ENCODE peak calls at places on chromosomes 1 and 21, in seven cellular contexts. N, I, T, R, P, H and U are unnamed samples.

GRCh38 chr1:47333578-47333921 is at the start of gene CMPK1:
- DNase-seq in R (peak), H (peak), N (peak), I (peak), P (peak), T (peak), U (peak)

GRCh38 chr1:19091539-19091938 is 118.5 kb downstream of the UBR4 start:
- DNase-seq in P (no peak), N (no peak), R (no peak), H (no peak), I (no peak), T (no peak), U (no peak)

GRCh38 chr1:228037401-228038386 is 30.9 kb downstream of the WNT3A start:
- DNase-seq in N (no peak), R (no peak), P (peak), T (peak), I (peak), H (peak), U (no peak)

GRCh38 chr1:48039088-48040049 is 42.2 kb upstream of the TRABD2B start:
- DNase-seq in I (peak), P (no peak), R (no peak), H (peak), N (no peak), T (no peak), U (no peak)

GRCh38 chr21:46150073-46150472 is 5.3 kb downstream of the FTCD start:
- DNase-seq in N (peak), I (no peak), P (no peak), H (no peak), R (no peak), T (peak), U (no peak)

GRCh38 chr21:46052703-46053651 is 44.9 kb upstream of the COL6A2 start:
- DNase-seq in T (no peak), P (no peak), N (no peak), I (no peak), H (peak), R (no peak), U (peak)

GRCh38 chr21:17612565-17613241 is at the start of gene BTG3:
- DNase-seq in I (peak), P (peak), R (peak), T (peak), H (peak), N (peak), U (peak)

GRCh38 chr1:17735791-17736190 is 19.3 kb upstream of the ACTL8 start:
- DNase-seq in N (no peak), I (no peak), R (no peak), H (no peak), T (no peak), P (no peak), U (no peak)

GRCh38 chr1:41586230-41586629 is 101.7 kb upstream of the EDN2 start:
- DNase-seq in T (no peak), N (no peak), H (no peak), P (no peak), I (no peak), R (no peak), U (no peak)

GRCh38 chr21:44653123-44653522 is 1.3 kb downstream of the KRTAP12-4 start:
- DNase-seq in H (no peak), T (no peak), I (no peak), P (no peak), R (no peak), N (no peak), U (no peak)

GRCh38 chr1:245997471-245998258 is 509.4 kb downstream of the SMYD3 start:
- DNase-seq in P (peak), R (no peak), T (no peak), I (peak), N (no peak), H (peak), U (peak)

GRCh38 chr1:91842563-91842962 is 43.4 kb downstream of the TGFBR3 start:
- DNase-seq in T (no peak), R (no peak), P (no peak), I (no peak), N (no peak), H (no peak), U (no peak)

GRCh38 chr1:91847851-91848250 is 38.1 kb downstream of the TGFBR3 start:
- DNase-seq in T (no peak), P (no peak), H (no peak), I (no peak), N (no peak), R (no peak), U (no peak)

GRCh38 chr1:91846007-91846620 is 39.8 kb downstream of the TGFBR3 start:
- DNase-seq in P (peak), T (no peak), H (peak), R (peak), N (peak), I (no peak), U (peak)

GRCh38 chr1:91843843-91844242 is 42.1 kb downstream of the TGFBR3 start:
- DNase-seq in P (no peak), N (no peak), I (no peak), T (no peak), R (no peak), H (no peak), U (no peak)

GRCh38 chr1:91844862-91845528 is 41.0 kb downstream of the TGFBR3 start:
- DNase-seq in H (peak), N (peak), I (peak), R (no peak), P (no peak), T (no peak), U (peak)
- TF ChIP-seq CTCF in H (no peak), N (no peak), I (no peak), R (no peak), P (no peak), T (no peak), U (no peak)

DNA sequence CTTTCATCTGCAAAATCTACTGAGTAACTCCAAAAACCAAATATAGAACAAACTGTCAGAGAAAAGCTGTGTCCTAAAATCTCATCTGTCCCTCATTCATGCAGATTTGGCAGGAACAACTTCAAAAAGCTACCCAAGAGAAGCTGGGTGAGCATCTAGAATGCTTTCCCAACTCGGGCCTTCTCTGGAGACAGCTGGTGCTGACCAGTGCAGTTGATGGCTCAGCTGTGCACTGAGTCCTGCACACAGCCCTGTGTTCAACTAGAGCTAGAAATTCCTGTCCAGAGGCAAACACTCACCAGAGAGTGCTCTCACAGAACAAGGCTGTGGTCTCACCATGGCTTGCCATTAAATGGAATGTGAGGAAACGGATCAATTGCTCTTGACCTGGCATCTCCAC is 202.8 kb downstream of the ASTN1 start:
- DNase-seq in N (no peak), T (no peak), R (no peak), H (no peak), I (no peak), P (no peak), U (no peak)
- TF ChIP-seq CTCF in N (no peak), T (no peak), R (no peak), H (no peak), I (no peak), P (no peak), U (no peak)

GRCh38 chr1:182786223-182787001 is 3.2 kb upstream of the NPL start:
- DNase-seq in H (peak), R (peak), N (peak), T (peak), I (peak), P (peak), U (peak)
- TF ChIP-seq CTCF in H (peak), R (peak), N (no peak), T (peak), I (peak), P (peak), U (peak)

GRCh38 chr21:43370888-43371570 is 55.9 kb downstream of the SIK1 start:
- DNase-seq in T (no peak), I (peak), H (peak), N (no peak), R (no peak), P (no peak), U (no peak)

GRCh38 chr21:43368685-43369084 is 58.2 kb downstream of the SIK1 start:
- DNase-seq in N (peak), H (no peak), R (no peak), I (no peak), P (no peak), T (no peak), U (no peak)

GRCh38 chr21:43369124-43369523 is 57.8 kb downstream of the SIK1 start:
- DNase-seq in N (peak), T (no peak), H (peak), I (no peak), P (no peak), R (no peak), U (no peak)

GRCh38 chr21:43370091-43370658 is 56.8 kb downstream of the SIK1 start:
- DNase-seq in I (peak), N (peak), P (no peak), H (peak), T (no peak), R (no peak), U (no peak)

DNA sequence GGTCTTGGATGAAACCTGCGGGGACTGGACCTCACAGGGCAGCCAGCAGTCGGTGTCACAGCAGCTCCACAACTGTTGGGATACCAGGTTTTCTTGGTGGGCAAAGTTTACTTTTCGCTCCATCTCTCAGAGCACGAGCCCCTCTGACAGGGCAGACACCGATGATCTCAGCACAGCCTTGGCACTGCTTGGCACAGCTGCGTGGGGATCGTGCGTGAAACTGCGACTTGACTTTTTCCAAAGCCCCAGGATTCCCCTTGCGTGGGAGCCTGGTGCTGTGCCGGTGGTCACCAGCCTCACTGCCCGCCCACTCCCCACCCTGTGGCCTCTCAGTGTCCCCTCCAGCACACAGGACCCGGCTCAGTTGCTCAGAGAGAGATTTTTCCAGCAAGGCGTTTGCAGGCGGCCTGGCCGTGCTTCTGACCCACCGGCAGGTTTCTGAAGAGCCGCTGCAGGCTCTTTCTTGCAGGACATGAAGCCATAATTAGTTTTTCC is 57.3 kb downstream of the SIK1 start:
- DNase-seq in P (no peak), H (no peak), R (no peak), I (no peak), T (no peak), N (peak), U (no peak)
- TF ChIP-seq CTCF in P (no peak), H (no peak), R (no peak), I (no peak), T (no peak), N (no peak), U (no peak)

GRCh38 chr1:114716304-114717158 is at the start of gene NRAS:
- DNase-seq in N (peak), H (peak), P (peak), I (peak), R (peak), T (peak), U (peak)

GRCh38 chr1:114710360-114710759 is 6.2 kb downstream of the NRAS start:
- DNase-seq in R (no peak), N (no peak), T (no peak), H (no peak), P (no peak), I (no peak), U (no peak)

GRCh38 chr1:114715952-114716303 is 643 bp downstream of the NRAS start:
- DNase-seq in T (no peak), P (no peak), R (no peak), I (peak), N (no peak), H (no peak), U (no peak)

GRCh38 chr1:114707604-114708003 is 9.0 kb downstream of the NRAS start:
- DNase-seq in H (no peak), N (no peak), T (no peak), P (no peak), R (no peak), I (no peak), U (no peak)

DNA sequence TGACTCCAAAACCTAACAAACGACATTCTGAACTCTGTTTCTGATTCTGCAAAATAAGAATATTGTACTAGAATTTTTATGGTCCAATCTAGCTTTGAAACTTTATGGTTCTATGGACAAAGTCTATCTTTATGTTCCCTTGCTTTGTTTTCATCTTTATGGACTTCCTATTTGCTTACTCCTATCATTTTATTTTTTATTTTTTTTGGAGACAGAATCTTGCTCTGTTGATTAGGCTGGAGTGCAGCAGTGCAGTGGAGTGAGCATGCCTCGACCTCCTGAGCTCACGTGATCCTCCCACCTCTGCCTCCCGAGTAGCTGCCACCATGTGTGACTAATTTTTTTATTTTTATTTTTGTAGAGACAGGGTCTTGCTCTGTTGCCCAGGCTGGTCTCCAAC is 3.6 kb downstream of the NRAS start:
- DNase-seq in R (peak), N (no peak), H (no peak), I (no peak), T (no peak), P (no peak), U (no peak)
- TF ChIP-seq CTCF in R (no peak), N (no peak), H (no peak), I (no peak), T (no peak), P (no peak), U (no peak)

DNA sequence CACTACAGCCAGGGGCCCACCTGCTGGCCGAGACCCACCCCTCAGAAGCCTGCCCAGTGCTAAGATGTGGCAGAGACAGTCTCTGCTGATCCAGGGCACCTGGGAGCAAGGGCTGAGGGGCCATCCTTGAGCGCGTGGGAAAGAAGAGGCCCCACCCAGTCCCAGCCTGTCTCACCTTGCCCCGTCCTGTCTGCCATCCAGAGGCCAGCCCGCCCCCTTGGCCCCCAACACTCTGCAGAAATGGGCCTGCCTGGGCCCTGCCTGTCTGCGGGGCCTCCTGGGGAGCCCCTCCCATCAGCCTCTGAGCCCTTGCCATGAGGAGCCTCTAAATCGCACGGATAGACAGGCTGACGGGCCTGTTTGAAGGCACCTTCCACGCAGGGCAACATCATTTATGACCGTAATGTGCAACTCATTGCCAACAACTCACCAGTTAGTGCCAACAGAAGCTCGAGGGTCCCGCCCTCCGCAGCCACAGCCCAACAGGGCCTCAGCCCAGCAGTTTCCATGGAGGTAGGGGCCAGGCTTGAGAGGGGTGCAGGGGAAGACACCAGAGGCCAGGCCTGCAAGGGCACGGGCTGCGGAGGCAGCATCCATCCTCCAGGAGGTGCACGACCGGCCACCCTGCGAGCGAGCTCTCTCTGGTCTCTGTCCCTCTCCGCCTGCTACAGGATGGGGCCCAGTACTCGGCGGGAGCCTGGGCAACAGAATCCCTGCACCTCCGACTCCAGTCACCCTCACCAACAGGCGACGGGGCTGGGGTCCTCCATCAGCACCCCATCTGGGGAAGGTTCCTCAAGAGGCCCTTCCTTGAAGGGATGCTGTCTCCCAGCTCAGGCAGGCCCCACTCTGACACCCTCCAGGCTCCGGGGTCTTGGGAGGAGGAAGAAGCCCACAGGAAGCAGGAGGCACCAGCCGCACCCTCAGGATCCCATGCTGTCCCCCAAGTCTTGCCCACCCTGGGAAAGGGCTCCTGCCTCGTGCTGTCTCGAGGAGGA is 78.0 kb downstream of the MEGF6 start:
- DNase-seq in I (no peak), N (no peak), T (no peak), R (no peak), P (no peak), H (no peak), U (no peak)
- TF ChIP-seq CTCF in I (peak), N (no peak), T (no peak), R (no peak), P (no peak), H (no peak), U (no peak)

GRCh38 chr21:14762734-14763694 is 216.9 kb upstream of the SAMSN1 start:
- DNase-seq in T (no peak), N (no peak), I (no peak), H (no peak), R (no peak), P (no peak), U (no peak)

GRCh38 chr21:14767192-14767852 is 221.2 kb upstream of the SAMSN1 start:
- DNase-seq in H (no peak), N (no peak), P (no peak), T (no peak), R (no peak), I (no peak), U (no peak)

GRCh38 chr21:14763695-14764064 is 217.6 kb upstream of the SAMSN1 start:
- DNase-seq in R (no peak), N (no peak), T (no peak), P (no peak), I (no peak), H (no peak), U (no peak)

GRCh38 chr21:14768042-14768441 is 221.9 kb upstream of the SAMSN1 start:
- DNase-seq in P (no peak), R (no peak), I (peak), H (peak), N (no peak), T (no peak), U (no peak)

GRCh38 chr21:14766241-14766640 is 220.1 kb upstream of the SAMSN1 start:
- DNase-seq in P (no peak), H (no peak), R (no peak), T (no peak), I (no peak), N (no peak), U (no peak)
- TF ChIP-seq CTCF in P (no peak), H (no peak), R (no peak), T (no peak), I (no peak), N (no peak), U (no peak)

DNA sequence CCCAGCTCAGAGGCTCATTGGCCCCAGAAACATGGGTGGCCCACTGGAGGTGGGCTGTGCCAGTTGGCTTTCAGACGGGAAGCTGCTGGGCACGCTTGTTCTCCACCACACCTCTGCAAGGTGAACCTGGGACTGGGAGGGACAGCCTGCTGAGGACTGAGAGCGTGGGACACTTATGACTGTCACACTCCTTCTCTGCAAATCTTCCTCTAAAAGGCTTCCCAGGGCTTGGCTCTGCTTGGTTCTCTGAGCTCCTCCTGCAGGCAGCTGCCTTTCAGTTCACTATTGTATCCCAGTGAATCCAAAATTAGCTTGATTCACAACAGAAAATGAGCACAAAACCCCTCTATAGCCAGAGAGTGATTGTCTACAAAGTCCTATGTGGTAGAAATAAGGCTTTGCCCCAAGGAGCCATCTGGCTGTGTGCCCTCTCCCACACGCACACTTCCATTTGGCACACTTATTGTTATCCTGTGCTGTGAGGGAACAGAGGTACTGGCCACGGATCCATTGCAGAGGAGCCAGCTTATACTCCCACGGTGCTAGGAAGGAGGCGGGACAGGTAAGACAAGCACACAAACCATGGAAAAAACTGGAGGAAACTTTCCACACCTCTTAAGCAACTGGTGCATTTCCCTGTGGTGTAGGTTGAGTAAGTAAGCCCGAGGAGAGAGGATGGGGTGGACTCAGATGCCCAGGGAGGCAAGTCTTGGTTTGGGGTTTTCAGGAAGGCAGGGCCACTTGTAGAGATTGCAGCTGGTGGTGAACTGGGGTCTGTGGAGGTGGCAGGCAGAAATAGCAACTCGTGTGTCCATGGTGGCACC is 18.9 kb upstream of the BTG2 start:
- DNase-seq in H (peak), I (peak), R (peak), P (no peak), N (no peak), T (peak), U (peak)
- TF ChIP-seq CTCF in H (peak), I (no peak), R (no peak), P (no peak), N (no peak), T (no peak), U (no peak)